ENCODE peak calls at places on chromosome 4, in seven cellular contexts. One of them, this sample, is unnamed.

GRCh38 chr4:109294006-109294405 is 8.5 kb downstream of the COL25A1 start:
- DNase-seq in GM19239: no peak
- DNase-seq in H4: peak
- DNase-seq in memory B cell: no peak
- DNase-seq in SW480: peak
- DNase-seq in activated naive CD4-positive, alpha-beta T cell: no peak
- DNase-seq in AG08396: no peak
- DNase-seq in this sample: peak

GRCh38 chr4:21765810-21766407 is 182.7 kb downstream of the KCNIP4 start:
- DNase-seq in memory B cell: no peak
- DNase-seq in GM19239: no peak
- DNase-seq in activated naive CD4-positive, alpha-beta T cell: no peak
- DNase-seq in SW480: peak
- DNase-seq in AG08396: peak
- DNase-seq in H4: peak
- DNase-seq in this sample: peak

GRCh38 chr4:16297003-16297402 is 70.7 kb upstream of the TAPT1 start:
- DNase-seq in activated naive CD4-positive, alpha-beta T cell: no peak
- DNase-seq in H4: no peak
- DNase-seq in GM19239: no peak
- DNase-seq in memory B cell: no peak
- DNase-seq in SW480: no peak
- DNase-seq in AG08396: no peak
- DNase-seq in this sample: no peak

GRCh38 chr4:40473578-40474388 is 138.7 kb downstream of the CHRNA9 start:
- DNase-seq in activated naive CD4-positive, alpha-beta T cell: no peak
- DNase-seq in H4: no peak
- DNase-seq in SW480: peak
- DNase-seq in memory B cell: no peak
- DNase-seq in GM19239: no peak
- DNase-seq in AG08396: no peak
- DNase-seq in this sample: peak

GRCh38 chr4:94491322-94491721 is 39.6 kb downstream of the PDLIM5 start:
- DNase-seq in AG08396: no peak
- DNase-seq in GM19239: no peak
- DNase-seq in H4: no peak
- DNase-seq in memory B cell: no peak
- DNase-seq in SW480: no peak
- DNase-seq in activated naive CD4-positive, alpha-beta T cell: no peak
- DNase-seq in this sample: no peak

GRCh38 chr4:38980903-38981676 is 51.1 kb downstream of the TMEM156 start:
- DNase-seq in GM19239: no peak
- DNase-seq in memory B cell: no peak
- DNase-seq in H4: peak
- DNase-seq in activated naive CD4-positive, alpha-beta T cell: no peak
- DNase-seq in SW480: no peak
- DNase-seq in AG08396: peak
- DNase-seq in this sample: no peak

GRCh38 chr4:7124643-7125442 is 57.0 kb upstream of the GRPEL1 start:
- DNase-seq in H4: peak
- DNase-seq in activated naive CD4-positive, alpha-beta T cell: no peak
- DNase-seq in AG08396: peak
- DNase-seq in GM19239: no peak
- DNase-seq in SW480: no peak
- DNase-seq in memory B cell: no peak
- DNase-seq in this sample: peak

GRCh38 chr4:41319553-41319952 is 62.8 kb downstream of the UCHL1 start:
- DNase-seq in SW480: peak
- DNase-seq in memory B cell: no peak
- DNase-seq in activated naive CD4-positive, alpha-beta T cell: no peak
- DNase-seq in GM19239: no peak
- DNase-seq in AG08396: no peak
- DNase-seq in H4: no peak
- DNase-seq in this sample: peak